ENCODE peak calls at places on chromosomes 1 and 21, in nine cellular contexts. L is kidney, I is pancreas, V is small intestine, N is AG04450, U is tibial nerve, C is lung, T is lower leg skin, D is mesendoderm. R is an unnamed sample.
A peak's percentile ranks its signal among the peaks of the same experiment; 100 is the strongest.

GRCh38 chr1:201660931-201661822 is 122.2 kb downstream of the NAV1 start:
- DNase-seq in L (no peak), I (no peak), V (no peak), N (no peak), U (no peak), C (no peak), T (no peak), D (no peak), R (no peak)

GRCh38 chr1:118360817-118361216 is 175.8 kb upstream of the SPAG17 start:
- DNase-seq in L (no peak), I (no peak), V (no peak), N (no peak), U (no peak), C (no peak), T (no peak), D (no peak), R (no peak)

GRCh38 chr1:34983700-34984355 is 1.3 kb downstream of the TMEM35B start:
- DNase-seq in L (no peak), I (no peak), V (peak; percentile 14), N (no peak), U (no peak), C (no peak), T (no peak), D (peak; percentile 24), R (no peak)

GRCh38 chr1:113804421-113805255 is 7.6 kb downstream of the RSBN1 start:
- DNase-seq in L (no peak), I (no peak), V (peak; percentile 68), N (peak; percentile 52), U (no peak), C (no peak), T (no peak), D (peak; percentile 51), R (no peak)

GRCh38 chr1:162944974-162945639 is 84.1 kb upstream of the CCDC190 start:
- DNase-seq in L (no peak), I (no peak), V (no peak), N (no peak), U (no peak), C (no peak), T (no peak), D (no peak), R (no peak)

GRCh38 chr1:174451408-174451807 is 3.6 kb downstream of the GPR52 start:
- DNase-seq in L (no peak), I (no peak), V (no peak), N (no peak), U (no peak), C (no peak), T (no peak), D (peak; percentile 11), R (no peak)

GRCh38 chr1:75136921-75137641 is 2.9 kb downstream of the LHX8 start:
- DNase-seq in L (no peak), I (no peak), V (no peak), N (no peak), U (no peak), C (no peak), T (no peak), D (peak; percentile 30), R (no peak)

GRCh38 chr1:202112864-202113689 is 9.6 kb upstream of the GPR37L1 start:
- DNase-seq in L (peak; percentile 88), I (peak; percentile 70), V (peak; percentile 63), N (no peak), U (no peak), C (no peak), T (no peak), D (no peak), R (no peak)

GRCh38 chr1:162916821-162917613 is 56.0 kb upstream of the CCDC190 start:
- DNase-seq in L (no peak), I (no peak), V (no peak), N (no peak), U (no peak), C (no peak), T (no peak), D (no peak), R (no peak)

GRCh38 chr21:44920694-44921604 is at the start of gene ITGB2:
- DNase-seq in L (peak; percentile 82), I (no peak), V (no peak), N (no peak), U (no peak), C (peak; percentile 69), T (no peak), D (no peak), R (peak; percentile 51)

GRCh38 chr1:62337785-62338631 is 18.8 kb upstream of the KANK4 start:
- DNase-seq in L (peak; percentile 84), I (no peak), V (no peak), N (no peak), U (no peak), C (no peak), T (no peak), D (peak; percentile 70), R (no peak)

GRCh38 chr1:27887215-27888035 is 15.1 kb downstream of the THEMIS2 start:
- DNase-seq in L (no peak), I (no peak), V (peak; percentile 33), N (no peak), U (no peak), C (no peak), T (no peak), D (no peak), R (peak; percentile 77)

GRCh38 chr1:9422321-9422720 is 116.9 kb upstream of the SLC25A33 start:
- DNase-seq in L (no peak), I (no peak), V (no peak), N (no peak), U (no peak), C (no peak), T (no peak), D (no peak), R (no peak)

GRCh38 chr1:223885614-223886013 is 39.9 kb upstream of the TP53BP2 start:
- DNase-seq in L (no peak), I (no peak), V (no peak), N (no peak), U (no peak), C (no peak), T (no peak), D (no peak), R (no peak)

GRCh38 chr1:30268923-30269666 is 454.3 kb downstream of the MATN1 start:
- DNase-seq in L (no peak), I (no peak), V (no peak), N (no peak), U (no peak), C (no peak), T (no peak), D (no peak), R (no peak)

GRCh38 chr1:3404301-3404700 is 50.2 kb upstream of the ARHGEF16 start:
- DNase-seq in L (no peak), I (no peak), V (no peak), N (no peak), U (no peak), C (no peak), T (no peak), D (no peak), R (no peak)

GRCh38 chr1:163467291-163467690 is 145.5 kb downstream of the NUF2 start:
- DNase-seq in L (no peak), I (no peak), V (no peak), N (no peak), U (no peak), C (no peak), T (no peak), D (no peak), R (no peak)

DNA sequence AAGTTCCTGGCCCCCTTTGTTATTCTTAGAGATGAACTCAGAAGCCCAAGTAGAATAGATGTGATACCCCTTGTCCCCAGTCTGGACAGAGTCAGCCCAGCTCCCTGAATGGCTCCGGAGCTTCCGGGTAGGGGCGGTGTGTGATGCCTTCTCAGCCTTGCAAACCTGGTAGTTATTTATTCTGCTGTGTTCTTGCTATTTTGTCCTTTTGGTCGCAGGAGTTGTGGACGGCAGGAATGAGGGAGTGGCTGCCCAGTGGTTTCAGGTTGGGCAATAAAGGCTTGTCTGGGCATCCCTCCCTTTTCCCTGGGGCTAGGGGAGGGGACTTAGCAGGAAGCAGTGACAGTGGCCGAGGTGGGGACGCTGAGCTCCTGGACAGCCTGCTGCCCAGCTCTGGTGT is 2.8 kb downstream of the PTPRU start:
- DNase-seq in L (peak; percentile 88), I (no peak), V (no peak), N (no peak), U (no peak), C (peak; percentile 77), T (peak; percentile 28), D (peak; percentile 71), R (no peak)
- H3K4me3 ChIP-seq in L (no peak overlapping the region), I (no peak overlapping the region), V (no peak overlapping the region), N (no peak overlapping the region), U (no peak overlapping the region), C (no peak overlapping the region), T (no peak overlapping the region), D (no peak overlapping the region), R (no peak overlapping the region)

GRCh38 chr1:205750683-205751651 is 985 bp upstream of the NUCKS1 start:
- DNase-seq in L (no peak), I (no peak), V (no peak), N (no peak), U (no peak), C (no peak), T (no peak), D (peak; percentile 61), R (no peak)
- H3K4me3 ChIP-seq in L (peak overlapping the region; percentile 89), I (peak overlapping the region; percentile 23), V (no peak overlapping the region), N (peak overlapping the region; percentile 49), U (peak overlapping the region; percentile 37), C (peak overlapping the region; percentile 28), T (peak overlapping the region; percentile 88), D (no peak overlapping the region), R (peak overlapping the region; percentile 45)

DNA sequence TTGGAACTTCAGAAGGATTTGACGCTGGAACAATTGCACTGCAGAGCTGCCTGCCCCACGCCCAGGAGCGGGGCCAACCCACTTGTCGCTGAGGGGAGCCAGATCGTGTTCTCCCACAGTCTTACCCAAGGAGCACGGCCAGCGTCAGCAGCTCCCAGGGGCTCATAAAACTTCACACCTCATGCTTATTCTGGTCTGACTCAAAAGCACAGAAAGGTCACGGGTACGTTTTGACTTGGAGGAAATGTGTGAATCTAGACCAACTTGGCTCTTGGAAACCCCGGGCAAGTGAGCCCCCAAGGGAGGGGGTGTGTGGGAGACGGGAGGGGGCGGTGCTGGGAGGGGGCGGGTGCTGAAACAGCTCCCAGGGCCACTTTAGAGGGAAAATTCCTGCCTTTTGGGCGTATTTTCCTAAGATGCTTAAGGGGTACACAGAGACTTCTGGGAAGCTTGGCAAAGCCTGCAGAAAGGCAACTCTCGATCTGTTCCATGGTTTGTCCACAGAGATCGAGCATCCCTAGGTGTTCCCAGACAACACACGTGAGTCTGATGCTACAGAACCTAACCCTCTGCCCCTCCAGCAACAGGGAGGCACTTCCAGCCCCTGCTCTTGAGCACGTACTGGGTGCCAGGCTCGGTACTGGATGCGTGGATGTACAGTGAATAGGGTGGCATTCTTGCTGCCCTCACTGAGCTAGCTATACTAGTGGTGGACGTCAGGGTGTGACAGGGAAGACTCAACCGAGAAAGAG is 98.9 kb downstream of the DHRS3 start:
- DNase-seq in L (peak; percentile 86), I (no peak), V (no peak), N (no peak), U (peak; percentile 71), C (no peak), T (peak; percentile 60), D (no peak), R (no peak)
- H3K4me3 ChIP-seq in L (no peak overlapping the region), I (no peak overlapping the region), V (no peak overlapping the region), N (no peak overlapping the region), U (no peak overlapping the region), C (no peak overlapping the region), T (no peak overlapping the region), D (no peak overlapping the region), R (no peak overlapping the region)

DNA sequence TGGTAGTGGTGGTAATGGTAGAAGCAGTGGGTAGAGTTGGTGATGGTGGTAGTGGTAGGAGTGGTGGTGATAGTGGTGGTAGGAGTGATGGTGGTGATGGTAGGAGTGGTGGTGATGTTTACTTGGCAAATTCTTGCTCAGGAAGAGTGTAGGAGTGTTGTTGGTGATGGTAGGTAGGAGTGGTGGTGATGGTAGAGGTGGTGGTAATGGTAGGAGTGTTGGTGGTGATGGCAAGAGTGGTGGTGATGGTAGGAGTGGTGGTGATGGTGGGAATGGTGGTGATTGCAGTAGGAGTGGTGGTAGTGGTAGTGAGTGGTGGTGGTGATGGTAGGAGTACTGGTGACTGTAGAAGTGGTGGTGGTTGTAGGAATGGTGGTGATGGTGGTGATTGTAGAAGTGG is 106.5 kb downstream of the DISC1 start:
- DNase-seq in L (no peak), I (no peak), V (no peak), N (no peak), U (no peak), C (no peak), T (no peak), D (no peak), R (no peak)
- H3K4me3 ChIP-seq in L (no peak overlapping the region), I (no peak overlapping the region), V (no peak overlapping the region), N (no peak overlapping the region), U (no peak overlapping the region), C (no peak overlapping the region), T (no peak overlapping the region), D (no peak overlapping the region), R (no peak overlapping the region)